ENCODE peak calls at places on chromosomes 5 and 9, in six cellular contexts. L, M, U, W, T and N are unnamed samples.

GRCh38 chr5:156585999-156586398 is 259.0 kb downstream of the SGCD start:
- DNase-seq in U (no peak), M (no peak), W (no peak), T (no peak), L (no peak), N (no peak)

GRCh38 chr5:128144491-128144890 is 60.9 kb downstream of the SLC12A2 start:
- DNase-seq in T (no peak), U (no peak), M (no peak), W (no peak), L (no peak), N (no peak)

GRCh38 chr5:76576468-76576867 is 46.7 kb downstream of the F2RL2 start:
- DNase-seq in U (no peak), L (no peak), W (no peak), M (no peak), T (no peak), N (no peak)

GRCh38 chr5:16886366-16886736 is 49.7 kb downstream of the MYO10 start:
- DNase-seq in L (peak; percentile 93), W (peak; percentile 49), U (no peak), T (no peak), M (no peak), N (no peak)

GRCh38 chr5:143084452-143084851 is 314.3 kb downstream of the ARHGAP26 start:
- DNase-seq in W (no peak), U (no peak), T (no peak), M (no peak), L (no peak), N (no peak)

GRCh38 chr9:80951675-80952074 is 737.7 kb downstream of the TLE1 start:
- DNase-seq in M (no peak), L (no peak), W (no peak), T (no peak), U (no peak), N (no peak)

GRCh38 chr5:73939535-73939934 is 313.5 kb downstream of the ARHGEF28 start:
- DNase-seq in T (no peak), U (no peak), M (no peak), L (no peak), W (no peak), N (no peak)

GRCh38 chr5:1890296-1890695 is 7.6 kb upstream of the IRX4 start:
- DNase-seq in U (no peak), W (no peak), L (no peak), T (no peak), M (no peak), N (no peak)

GRCh38 chr5:86546582-86546981 is 71.2 kb upstream of the COX7C start:
- DNase-seq in T (no peak), L (no peak), U (no peak), M (no peak), W (no peak), N (no peak)

GRCh38 chr5:61916621-61917620 is 389.1 kb upstream of the KIF2A start:
- DNase-seq in W (no peak), U (no peak), T (no peak), M (no peak), L (peak; percentile 7), N (no peak)

GRCh38 chr5:57878301-57878722 is 395.7 kb upstream of the ACTBL2 start:
- DNase-seq in U (no peak), T (no peak), L (no peak), M (no peak), W (no peak), N (no peak)

GRCh38 chr5:100900142-100900795 is 2.8 kb downstream of the ST8SIA4 start:
- DNase-seq in L (no peak), T (peak; percentile 36), W (no peak), U (peak; percentile 85), M (peak; percentile 26), N (no peak)
- H3K4me3 ChIP-seq in L (peak overlapping the region; percentile 35), T (peak overlapping the region; percentile 62), W (peak overlapping the region; percentile 48), U (peak overlapping the region; percentile 70), M (peak overlapping the region; percentile 70), N (no peak overlapping the region)

GRCh38 chr9:5052858-5053257 is 67.8 kb downstream of the JAK2 start:
- DNase-seq in W (peak; percentile 40), L (no peak), U (no peak), M (no peak), T (no peak), N (peak; percentile 10)
- TF ChIP-seq CTCF in W (no peak), L (no peak), U (no peak), M (no peak), T (no peak), N (no peak)

DNA sequence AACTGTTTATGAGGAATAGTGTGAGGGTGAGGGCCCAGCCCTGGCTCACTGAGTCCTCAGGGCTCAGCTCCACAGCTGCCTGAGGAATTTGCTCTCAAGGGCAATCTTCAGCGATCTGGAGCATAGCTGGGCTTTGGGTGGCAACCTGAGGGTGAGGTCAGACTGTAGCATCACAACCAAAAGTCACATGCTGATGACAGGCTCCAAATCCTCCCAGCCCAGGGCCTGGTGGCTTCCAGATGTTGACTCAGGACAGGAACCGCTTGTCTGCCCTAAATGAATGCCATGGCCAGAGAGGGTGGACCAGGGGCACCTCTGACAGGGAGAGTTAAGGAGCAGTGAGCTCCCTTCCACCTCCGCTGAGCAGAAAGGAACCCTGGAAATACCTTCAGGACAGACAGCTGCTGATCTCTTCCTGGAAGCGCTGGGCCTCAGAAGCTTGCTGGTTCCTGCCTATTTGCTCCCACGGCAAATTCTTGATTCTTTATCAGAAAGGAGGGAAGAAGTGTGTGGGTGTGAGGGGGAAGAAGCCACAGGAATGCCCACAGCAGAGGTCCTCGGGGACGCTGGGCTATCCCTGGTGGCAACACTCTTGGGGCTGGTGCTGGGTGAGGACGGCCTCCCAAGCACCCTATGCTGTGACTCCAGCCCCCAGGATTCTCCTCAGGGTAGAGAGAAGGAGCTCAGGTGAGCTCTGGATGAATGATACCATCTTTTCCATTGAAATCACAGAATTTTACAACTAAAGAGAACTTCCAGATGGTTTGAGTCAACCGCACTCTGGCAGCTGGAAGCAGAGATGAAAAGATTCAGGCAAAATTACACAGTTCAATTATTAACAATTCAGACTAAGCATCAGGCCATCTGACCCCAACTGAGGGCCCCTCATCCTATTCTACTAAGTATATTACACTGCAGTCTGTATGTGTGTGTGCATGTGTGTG is 13.8 kb upstream of the CTSL start:
- DNase-seq in U (no peak), T (no peak), L (peak; percentile 66), W (peak; percentile 98), M (no peak), N (peak; percentile 83)
- H3K4me3 ChIP-seq in U (no peak overlapping the region), T (no peak overlapping the region), L (no peak overlapping the region), W (no peak overlapping the region), M (no peak overlapping the region), N (no peak overlapping the region)

GRCh38 chr9:134552349-134552990 is 89.1 kb upstream of the COL5A1 start:
- DNase-seq in L (no peak), U (no peak), M (peak; percentile 5), T (no peak), W (no peak), N (no peak)

GRCh38 chr9:134549336-134549735 is 92.3 kb upstream of the COL5A1 start:
- DNase-seq in M (peak; percentile 11), U (no peak), L (no peak), W (no peak), T (no peak), N (no peak)

GRCh38 chr9:134551176-134551575 is 90.4 kb upstream of the COL5A1 start:
- DNase-seq in U (no peak), T (no peak), W (no peak), L (no peak), M (peak; percentile 12), N (no peak)

GRCh38 chr9:134551657-134552348 is 89.8 kb upstream of the COL5A1 start:
- DNase-seq in M (peak; percentile 28), W (peak; percentile 76), U (peak; percentile 86), T (peak; percentile 40), L (peak; percentile 79), N (peak; percentile 80)

GRCh38 chr9:134550584-134550983 is 91.0 kb upstream of the COL5A1 start:
- DNase-seq in U (no peak), M (no peak), W (no peak), L (no peak), T (no peak), N (no peak)
- TF ChIP-seq CTCF in U (no peak), M (no peak), W (peak; percentile 7), L (no peak), T (no peak), N (no peak)

DNA sequence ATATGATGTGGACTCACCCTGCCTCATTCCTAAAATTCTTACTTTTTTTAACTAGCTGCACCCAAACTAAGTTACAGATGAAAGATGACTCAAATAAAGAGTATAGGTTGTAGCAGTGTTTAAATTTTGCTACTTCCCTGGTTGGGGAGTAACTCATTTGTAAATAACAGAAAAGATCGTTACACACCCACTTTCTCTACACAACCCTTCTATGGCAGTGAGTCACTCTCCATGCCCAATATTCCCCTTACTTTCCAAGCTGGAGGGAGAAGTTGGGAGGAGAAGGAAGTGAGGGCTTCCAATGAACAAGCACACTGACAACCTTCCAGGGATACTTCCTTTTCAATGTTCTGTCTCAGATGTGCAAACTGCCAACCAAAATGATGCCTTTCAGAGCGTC is 1.9 kb downstream of the RASEF start:
- DNase-seq in U (no peak), T (no peak), W (no peak), L (no peak), M (no peak), N (no peak)
- H3K4me3 ChIP-seq in U (peak overlapping the region; percentile 49), T (no peak overlapping the region), W (no peak overlapping the region), L (no peak overlapping the region), M (no peak overlapping the region), N (peak overlapping the region; percentile 49)

GRCh38 chr5:10525124-10525495 is 38.8 kb upstream of the ANKRD33B start:
- DNase-seq in T (no peak), L (no peak), M (no peak), W (no peak), U (no peak), N (no peak)

GRCh38 chr5:10522224-10522611 is 41.7 kb upstream of the ANKRD33B start:
- DNase-seq in T (no peak), L (no peak), W (no peak), U (no peak), M (no peak), N (no peak)

GRCh38 chr5:10521466-10522223 is 42.2 kb upstream of the ANKRD33B start:
- DNase-seq in U (no peak), M (no peak), W (no peak), L (no peak), T (no peak), N (no peak)

GRCh38 chr5:10527281-10527950 is 36.5 kb upstream of the ANKRD33B start:
- DNase-seq in M (no peak), T (no peak), U (no peak), W (no peak), L (peak; percentile 34), N (no peak)

GRCh38 chr5:10524376-10525123 is 39.3 kb upstream of the ANKRD33B start:
- DNase-seq in M (no peak), U (no peak), T (no peak), L (peak; percentile 93), W (peak; percentile 93), N (peak; percentile 95)
- TF ChIP-seq CTCF in M (no peak), U (no peak), T (no peak), L (no peak), W (no peak), N (no peak)

GRCh38 chr5:95823241-95823737 is 763 bp upstream of the GLRX start:
- DNase-seq in M (no peak), U (no peak), W (no peak), L (no peak), T (no peak), N (no peak)
- H3K4me3 ChIP-seq in M (peak overlapping the region; percentile 89), U (peak overlapping the region; percentile 72), W (peak overlapping the region; percentile 87), L (peak overlapping the region; percentile 34), T (peak overlapping the region; percentile 84), N (peak overlapping the region; percentile 76)

GRCh38 chr5:175840050-175840841 is 31.1 kb upstream of the CPLX2 start:
- DNase-seq in W (peak; percentile 19), M (no peak), T (no peak), L (no peak), U (no peak), N (no peak)
- TF ChIP-seq CTCF in W (peak; percentile 56), M (peak; percentile 61), T (peak; percentile 64), L (peak; percentile 59), U (peak; percentile 54), N (peak; percentile 54)